ENCODE peak calls at places on chromosomes 4 and X, in five cellular contexts. One of them, this sample, is unnamed.

GRCh38 chr4:94409947-94410346 is 41.8 kb upstream of the PDLIM5 start:
- DNase-seq in PC-3: no peak
- DNase-seq in right lobe of liver: no peak
- DNase-seq in aorta: no peak
- DNase-seq in sigmoid colon: no peak
- DNase-seq in this sample: no peak

GRCh38 chr4:26858947-26859401 is 1.7 kb upstream of the STIM2 start:
- DNase-seq in PC-3: no peak
- DNase-seq in right lobe of liver: no peak
- DNase-seq in aorta: no peak
- DNase-seq in sigmoid colon: no peak
- DNase-seq in this sample: peak; percentile 54

GRCh38 chr4:30754021-30754420 is 33.9 kb downstream of the PCDH7 start:
- DNase-seq in PC-3: peak; percentile 63
- DNase-seq in right lobe of liver: no peak
- DNase-seq in aorta: no peak
- DNase-seq in sigmoid colon: no peak
- DNase-seq in this sample: peak; percentile 84

GRCh38 chrX:22575161-22575845 is 302.6 kb downstream of the CBLL2 start:
- DNase-seq in PC-3: peak; percentile 48
- DNase-seq in right lobe of liver: no peak
- DNase-seq in aorta: no peak
- DNase-seq in sigmoid colon: no peak
- DNase-seq in this sample: peak; percentile 44

GRCh38 chr4:125091031-125091540 is 223.7 kb upstream of the FAT4 start:
- DNase-seq in PC-3: no peak
- DNase-seq in right lobe of liver: no peak
- DNase-seq in aorta: no peak
- DNase-seq in sigmoid colon: no peak
- DNase-seq in this sample: no peak

GRCh38 chrX:46327229-46328081 is 217.8 kb downstream of the ZNF674 start:
- DNase-seq in PC-3: peak; percentile 91
- DNase-seq in right lobe of liver: peak; percentile 53
- DNase-seq in aorta: no peak
- DNase-seq in sigmoid colon: no peak
- DNase-seq in this sample: peak; percentile 76

GRCh38 chr4:159428975-159429692 is 326.3 kb downstream of the RAPGEF2 start:
- DNase-seq in PC-3: no peak
- DNase-seq in right lobe of liver: no peak
- DNase-seq in aorta: no peak
- DNase-seq in sigmoid colon: no peak
- DNase-seq in this sample: no peak

GRCh38 chr4:20474119-20474518 is 222.4 kb downstream of the SLIT2 start:
- DNase-seq in PC-3: peak; percentile 31
- DNase-seq in right lobe of liver: no peak
- DNase-seq in aorta: no peak
- DNase-seq in sigmoid colon: no peak
- DNase-seq in this sample: peak; percentile 25

GRCh38 chr4:120446051-120446567 is 379.5 kb upstream of the MAD2L1 start:
- DNase-seq in PC-3: no peak
- DNase-seq in right lobe of liver: no peak
- DNase-seq in aorta: no peak
- DNase-seq in sigmoid colon: no peak
- DNase-seq in this sample: no peak

GRCh38 chrX:10015711-10016515 is 48.8 kb downstream of the CLDN34 start:
- DNase-seq in PC-3: peak; percentile 25
- DNase-seq in right lobe of liver: peak; percentile 40
- DNase-seq in aorta: peak; percentile 83
- DNase-seq in sigmoid colon: peak; percentile 75
- DNase-seq in this sample: no peak

GRCh38 chr4:21304061-21304541 is 603.8 kb downstream of the PACRGL start:
- DNase-seq in PC-3: no peak
- DNase-seq in right lobe of liver: no peak
- DNase-seq in aorta: no peak
- DNase-seq in sigmoid colon: no peak
- DNase-seq in this sample: no peak

GRCh38 chrX:66680451-66680850 is 41.6 kb upstream of the EDA2R start:
- DNase-seq in PC-3: no peak
- DNase-seq in right lobe of liver: no peak
- DNase-seq in aorta: no peak
- DNase-seq in sigmoid colon: no peak
- DNase-seq in this sample: peak; percentile 57

GRCh38 chr4:53781614-53782467 is 190.6 kb upstream of the LNX1 start:
- DNase-seq in PC-3: peak; percentile 98
- DNase-seq in right lobe of liver: no peak
- DNase-seq in aorta: no peak
- DNase-seq in sigmoid colon: no peak
- DNase-seq in this sample: peak; percentile 85

GRCh38 chr4:145679991-145680455 is at the start of gene C4orf51:
- DNase-seq in PC-3: peak; percentile 36
- DNase-seq in right lobe of liver: no peak
- DNase-seq in aorta: no peak
- DNase-seq in sigmoid colon: no peak
- DNase-seq in this sample: peak; percentile 77

GRCh38 chr4:25174674-25175073 is 14.4 kb upstream of the SEPSECS start:
- DNase-seq in PC-3: peak; percentile 64
- DNase-seq in right lobe of liver: no peak
- DNase-seq in aorta: no peak
- DNase-seq in sigmoid colon: no peak
- DNase-seq in this sample: peak; percentile 83

GRCh38 chr4:101730291-101731117 is 60.0 kb upstream of the BANK1 start:
- DNase-seq in PC-3: peak; percentile 78
- DNase-seq in right lobe of liver: peak; percentile 48
- DNase-seq in aorta: peak; percentile 62
- DNase-seq in sigmoid colon: peak; percentile 79
- DNase-seq in this sample: peak; percentile 71

GRCh38 chrX:48003758-48004457 is at the start of gene ZNF182:
- DNase-seq in PC-3: peak; percentile 91
- DNase-seq in right lobe of liver: peak; percentile 91
- DNase-seq in aorta: peak; percentile 96
- DNase-seq in sigmoid colon: peak; percentile 97
- DNase-seq in this sample: peak; percentile 72

GRCh38 chr4:74540193-74540592 is 95.3 kb downstream of the AREG start:
- DNase-seq in PC-3: peak; percentile 65
- DNase-seq in right lobe of liver: no peak
- DNase-seq in aorta: no peak
- DNase-seq in sigmoid colon: no peak
- DNase-seq in this sample: peak; percentile 63

GRCh38 chr4:54696649-54697048 is 38.9 kb downstream of the KIT start:
- DNase-seq in PC-3: peak; percentile 7
- DNase-seq in right lobe of liver: no peak
- DNase-seq in aorta: no peak
- DNase-seq in sigmoid colon: no peak
- DNase-seq in this sample: no peak

GRCh38 chrX:118455013-118455412 is 40.6 kb upstream of the DOCK11 start:
- DNase-seq in PC-3: no peak
- DNase-seq in right lobe of liver: no peak
- DNase-seq in aorta: no peak
- DNase-seq in sigmoid colon: no peak
- DNase-seq in this sample: no peak

GRCh38 chr4:181832305-181832704 is 410.9 kb upstream of the TENM3 start:
- DNase-seq in PC-3: no peak
- DNase-seq in right lobe of liver: no peak
- DNase-seq in aorta: no peak
- DNase-seq in sigmoid colon: no peak
- DNase-seq in this sample: no peak

GRCh38 chr4:118743867-118744266 is 58.7 kb downstream of the METTL14 start:
- DNase-seq in PC-3: no peak
- DNase-seq in right lobe of liver: no peak
- DNase-seq in aorta: peak; percentile 74
- DNase-seq in sigmoid colon: no peak
- DNase-seq in this sample: no peak

GRCh38 chr4:19309365-19309764 is 942.3 kb upstream of the SLIT2 start:
- DNase-seq in PC-3: peak; percentile 52
- DNase-seq in right lobe of liver: no peak
- DNase-seq in aorta: no peak
- DNase-seq in sigmoid colon: no peak
- DNase-seq in this sample: peak; percentile 46

GRCh38 chr4:17650404-17650803 is 36.0 kb downstream of the MED28 start:
- DNase-seq in PC-3: no peak
- DNase-seq in right lobe of liver: no peak
- DNase-seq in aorta: no peak
- DNase-seq in sigmoid colon: no peak
- DNase-seq in this sample: no peak

GRCh38 chrX:110167952-110168451 is 149.9 kb downstream of the AMMECR1 start:
- DNase-seq in PC-3: peak; percentile 30
- DNase-seq in right lobe of liver: no peak
- DNase-seq in aorta: no peak
- DNase-seq in sigmoid colon: no peak
- DNase-seq in this sample: peak; percentile 20

GRCh38 chr4:29539226-29539625 is 1180.9 kb upstream of the PCDH7 start:
- DNase-seq in PC-3: no peak
- DNase-seq in right lobe of liver: no peak
- DNase-seq in aorta: no peak
- DNase-seq in sigmoid colon: no peak
- DNase-seq in this sample: no peak

GRCh38 chr4:51895816-51896408 is 53.0 kb downstream of the DCUN1D4 start:
- DNase-seq in PC-3: peak; percentile 80
- DNase-seq in right lobe of liver: peak; percentile 54
- DNase-seq in aorta: no peak
- DNase-seq in sigmoid colon: peak; percentile 78
- DNase-seq in this sample: peak; percentile 53

GRCh38 chrX:2462780-2463179 is 38.0 kb downstream of the DHRSX start:
- DNase-seq in PC-3: no peak
- DNase-seq in right lobe of liver: no peak
- DNase-seq in aorta: no peak
- DNase-seq in sigmoid colon: no peak
- DNase-seq in this sample: no peak

GRCh38 chr4:2305766-2306501 is 44.0 kb upstream of the MXD4 start:
- DNase-seq in PC-3: no peak
- DNase-seq in right lobe of liver: no peak
- DNase-seq in aorta: peak; percentile 38
- DNase-seq in sigmoid colon: no peak
- DNase-seq in this sample: no peak

GRCh38 chr4:184825394-184826314 is at the start of gene ACSL1:
- DNase-seq in PC-3: peak; percentile 58
- DNase-seq in right lobe of liver: peak; percentile 88
- DNase-seq in aorta: peak; percentile 95
- DNase-seq in sigmoid colon: peak; percentile 90
- DNase-seq in this sample: no peak

GRCh38 chr4:184824776-184825393 is 883 bp downstream of the ACSL1 start:
- DNase-seq in PC-3: peak; percentile 23
- DNase-seq in right lobe of liver: no peak
- DNase-seq in aorta: no peak
- DNase-seq in sigmoid colon: no peak
- DNase-seq in this sample: no peak

GRCh38 chr4:184826315-184827266 is 823 bp upstream of the ACSL1 start:
- DNase-seq in PC-3: peak; percentile 17
- DNase-seq in right lobe of liver: peak; percentile 58
- DNase-seq in aorta: no peak
- DNase-seq in sigmoid colon: peak; percentile 73
- DNase-seq in this sample: no peak

GRCh38 chr4:184822356-184822755 is 3.4 kb downstream of the ACSL1 start:
- DNase-seq in PC-3: no peak
- DNase-seq in right lobe of liver: no peak
- DNase-seq in aorta: no peak
- DNase-seq in sigmoid colon: no peak
- DNase-seq in this sample: no peak

DNA sequence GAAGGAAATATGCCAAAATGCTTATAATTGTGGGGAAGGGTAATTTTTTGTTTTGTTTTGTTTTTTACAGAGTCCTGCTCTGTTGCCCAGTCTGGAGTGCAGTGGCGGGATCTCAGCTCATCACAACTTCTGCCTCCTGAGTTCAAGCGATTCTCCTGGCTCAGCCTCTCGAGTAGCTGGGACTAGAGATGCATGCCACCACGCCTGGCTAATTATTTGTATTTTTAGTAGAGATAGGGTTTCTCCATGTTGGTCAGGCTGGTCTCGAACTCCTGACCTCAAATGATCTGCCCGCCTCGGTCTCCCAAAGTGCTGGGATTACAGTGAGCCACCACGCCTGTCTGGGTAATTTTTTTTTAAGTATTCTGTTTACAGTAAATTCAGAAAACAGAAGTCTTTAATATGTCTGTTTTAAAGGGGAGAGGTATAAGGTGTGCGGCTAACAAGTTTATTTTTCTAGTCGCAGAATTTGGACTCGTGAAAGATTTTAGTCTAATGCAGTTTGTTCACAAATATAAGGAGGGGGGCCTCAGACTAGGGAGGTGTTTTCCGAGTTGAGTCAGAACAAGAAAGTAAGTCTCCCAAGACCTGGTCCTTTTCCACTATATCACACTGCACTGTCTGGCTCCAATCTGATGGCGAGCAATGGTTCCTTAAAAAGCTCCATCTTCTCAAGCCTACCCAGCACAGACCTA is 1.5 kb downstream of the ACSL1 start:
- DNase-seq in PC-3: peak; percentile 4
- DNase-seq in right lobe of liver: no peak
- DNase-seq in aorta: no peak
- DNase-seq in sigmoid colon: no peak
- DNase-seq in this sample: no peak
- H3K4me3 ChIP-seq in PC-3: peak overlapping the region; percentile 80
- H3K4me3 ChIP-seq in right lobe of liver: peak overlapping the region; percentile 83
- H3K4me3 ChIP-seq in aorta: no peak overlapping the region
- H3K4me3 ChIP-seq in sigmoid colon: no peak overlapping the region
- H3K4me3 ChIP-seq in this sample: peak overlapping the region; percentile 62

GRCh38 chrX:72716766-72717165 is 2.7 kb upstream of the PHKA1 start:
- DNase-seq in PC-3: peak; percentile 18
- DNase-seq in right lobe of liver: peak; percentile 19
- DNase-seq in aorta: no peak
- DNase-seq in sigmoid colon: no peak
- DNase-seq in this sample: peak; percentile 8

GRCh38 chrX:72713130-72713529 is 976 bp downstream of the PHKA1 start:
- DNase-seq in PC-3: peak; percentile 8
- DNase-seq in right lobe of liver: no peak
- DNase-seq in aorta: no peak
- DNase-seq in sigmoid colon: no peak
- DNase-seq in this sample: peak; percentile 15

GRCh38 chrX:72715546-72715945 is 1.4 kb upstream of the PHKA1 start:
- DNase-seq in PC-3: no peak
- DNase-seq in right lobe of liver: no peak
- DNase-seq in aorta: no peak
- DNase-seq in sigmoid colon: no peak
- DNase-seq in this sample: no peak

GRCh38 chrX:72714471-72714916 is 388 bp upstream of the PHKA1 start:
- DNase-seq in PC-3: peak; percentile 73
- DNase-seq in right lobe of liver: peak; percentile 38
- DNase-seq in aorta: peak; percentile 86
- DNase-seq in sigmoid colon: peak; percentile 89
- DNase-seq in this sample: peak; percentile 53

GRCh38 chrX:72712094-72712755 is 1.9 kb downstream of the PHKA1 start:
- DNase-seq in PC-3: peak; percentile 47
- DNase-seq in right lobe of liver: no peak
- DNase-seq in aorta: no peak
- DNase-seq in sigmoid colon: no peak
- DNase-seq in this sample: no peak
- H3K27me3 ChIP-seq in PC-3: no peaks in the 10 kb centered on the region
- H3K27me3 ChIP-seq in right lobe of liver: no peaks in the 10 kb centered on the region
- H3K27me3 ChIP-seq in aorta: no peaks in the 10 kb centered on the region
- H3K27me3 ChIP-seq in sigmoid colon: no peaks in the 10 kb centered on the region
- H3K27me3 ChIP-seq in this sample: no peaks in the 10 kb centered on the region

GRCh38 chr4:687048-687974 is 1.6 kb downstream of the SLC49A3 start:
- DNase-seq in PC-3: peak; percentile 73
- DNase-seq in right lobe of liver: peak; percentile 95
- DNase-seq in aorta: peak; percentile 93
- DNase-seq in sigmoid colon: peak; percentile 95
- DNase-seq in this sample: peak; percentile 75
- H3K4me3 ChIP-seq in PC-3: no peak overlapping the region
- H3K4me3 ChIP-seq in right lobe of liver: no peak overlapping the region
- H3K4me3 ChIP-seq in aorta: no peak overlapping the region
- H3K4me3 ChIP-seq in sigmoid colon: no peak overlapping the region
- H3K4me3 ChIP-seq in this sample: no peak overlapping the region

GRCh38 chr4:123397276-123398150 is 918 bp downstream of the SPRY1 start:
- DNase-seq in PC-3: peak; percentile 68
- DNase-seq in right lobe of liver: peak; percentile 72
- DNase-seq in aorta: peak; percentile 83
- DNase-seq in sigmoid colon: peak; percentile 78
- DNase-seq in this sample: peak; percentile 63
- H3K27me3 ChIP-seq in PC-3: no peaks in the 10 kb centered on the region
- H3K27me3 ChIP-seq in right lobe of liver: no peaks in the 10 kb centered on the region
- H3K27me3 ChIP-seq in aorta: no peaks in the 10 kb centered on the region
- H3K27me3 ChIP-seq in sigmoid colon: no peaks in the 10 kb centered on the region
- H3K27me3 ChIP-seq in this sample: no peaks in the 10 kb centered on the region

This sample was measured in bronchial epithelial cell.